ENCODE peak calls at places on chromosomes 7 and 10, in seven cellular contexts. One of them, this sample, is unnamed. For H3K4me1, the result is how much of the 10 kb centered on the place peaks cover.

GRCh38 chr10:112634096-112634830 is 187.2 kb downstream of the VTI1A start:
- DNase-seq in astrocyte: peak
- DNase-seq in left ventricle myocardium inferior: no peak
- DNase-seq in kidney: no peak
- DNase-seq in SK-N-SH: no peak
- DNase-seq in A549: no peak
- DNase-seq in mesendoderm: no peak
- DNase-seq in this sample: no peak

GRCh38 chr7:121563177-121563576 is 167.1 kb upstream of the FAM3C start:
- DNase-seq in left ventricle myocardium inferior: no peak
- DNase-seq in A549: no peak
- DNase-seq in mesendoderm: peak
- DNase-seq in kidney: no peak
- DNase-seq in astrocyte: no peak
- DNase-seq in SK-N-SH: no peak
- DNase-seq in this sample: no peak

GRCh38 chr7:101953248-101953819 is 135.9 kb downstream of the CUX1 start:
- DNase-seq in A549: no peak
- DNase-seq in SK-N-SH: peak
- DNase-seq in kidney: no peak
- DNase-seq in mesendoderm: no peak
- DNase-seq in left ventricle myocardium inferior: no peak
- DNase-seq in astrocyte: peak
- DNase-seq in this sample: no peak

GRCh38 chr10:102455893-102456471 is 4.6 kb upstream of the C10orf95 start:
- DNase-seq in astrocyte: peak
- DNase-seq in kidney: no peak
- DNase-seq in A549: no peak
- DNase-seq in left ventricle myocardium inferior: no peak
- DNase-seq in SK-N-SH: no peak
- DNase-seq in mesendoderm: peak
- DNase-seq in this sample: no peak

GRCh38 chr10:70267161-70267933 is 16.5 kb downstream of the NPFFR1 start:
- DNase-seq in mesendoderm: peak
- DNase-seq in left ventricle myocardium inferior: no peak
- DNase-seq in SK-N-SH: no peak
- DNase-seq in astrocyte: peak
- DNase-seq in kidney: no peak
- DNase-seq in A549: peak
- DNase-seq in this sample: peak

GRCh38 chr7:44072364-44073231 is 7.2 kb upstream of the PGAM2 start:
- DNase-seq in mesendoderm: peak
- DNase-seq in SK-N-SH: peak
- DNase-seq in A549: peak
- DNase-seq in kidney: peak
- DNase-seq in astrocyte: peak
- DNase-seq in left ventricle myocardium inferior: peak
- DNase-seq in this sample: peak

GRCh38 chr10:99952799-99953198 is 56.9 kb downstream of the DNMBP start:
- DNase-seq in A549: no peak
- DNase-seq in SK-N-SH: no peak
- DNase-seq in left ventricle myocardium inferior: no peak
- DNase-seq in astrocyte: no peak
- DNase-seq in mesendoderm: no peak
- DNase-seq in kidney: no peak
- DNase-seq in this sample: no peak

GRCh38 chr7:48280100-48280499 is 108.8 kb downstream of the ABCA13 start:
- DNase-seq in SK-N-SH: no peak
- DNase-seq in kidney: no peak
- DNase-seq in mesendoderm: no peak
- DNase-seq in astrocyte: peak
- DNase-seq in A549: no peak
- DNase-seq in left ventricle myocardium inferior: no peak
- DNase-seq in this sample: no peak

GRCh38 chr10:77393411-77393810 is 244.2 kb downstream of the KCNMA1 start:
- DNase-seq in left ventricle myocardium inferior: no peak
- DNase-seq in astrocyte: no peak
- DNase-seq in kidney: no peak
- DNase-seq in A549: no peak
- DNase-seq in SK-N-SH: no peak
- DNase-seq in mesendoderm: no peak
- DNase-seq in this sample: no peak

GRCh38 chr10:11081413-11081812 is 63.7 kb downstream of the CELF2 start:
- DNase-seq in mesendoderm: no peak
- DNase-seq in astrocyte: no peak
- DNase-seq in left ventricle myocardium inferior: no peak
- DNase-seq in kidney: no peak
- DNase-seq in A549: no peak
- DNase-seq in SK-N-SH: no peak
- DNase-seq in this sample: no peak

GRCh38 chr7:101094791-101095375 is 9.6 kb downstream of the TRIM56 start:
- DNase-seq in kidney: no peak
- DNase-seq in mesendoderm: peak
- DNase-seq in A549: peak
- DNase-seq in left ventricle myocardium inferior: no peak
- DNase-seq in astrocyte: no peak
- DNase-seq in SK-N-SH: peak
- DNase-seq in this sample: no peak

GRCh38 chr10:131797626-131798025 is 103.2 kb upstream of the PPP2R2D start:
- DNase-seq in A549: no peak
- DNase-seq in SK-N-SH: no peak
- DNase-seq in kidney: no peak
- DNase-seq in astrocyte: no peak
- DNase-seq in mesendoderm: no peak
- DNase-seq in left ventricle myocardium inferior: no peak
- DNase-seq in this sample: no peak

GRCh38 chr10:30854656-30855055 is 177.0 kb downstream of the ZNF438 start:
- DNase-seq in A549: no peak
- DNase-seq in SK-N-SH: no peak
- DNase-seq in mesendoderm: no peak
- DNase-seq in left ventricle myocardium inferior: no peak
- DNase-seq in kidney: no peak
- DNase-seq in astrocyte: no peak
- DNase-seq in this sample: no peak

GRCh38 chr7:55522268-55522902 is 49.9 kb downstream of the VOPP1 start:
- DNase-seq in kidney: no peak
- DNase-seq in astrocyte: no peak
- DNase-seq in mesendoderm: no peak
- DNase-seq in A549: no peak
- DNase-seq in left ventricle myocardium inferior: no peak
- DNase-seq in SK-N-SH: no peak
- DNase-seq in this sample: no peak

GRCh38 chr7:5532520-5533335 is 109.1 kb upstream of the TNRC18 start:
- DNase-seq in astrocyte: no peak
- DNase-seq in kidney: peak
- DNase-seq in left ventricle myocardium inferior: peak
- DNase-seq in mesendoderm: peak
- DNase-seq in SK-N-SH: peak
- DNase-seq in A549: no peak
- DNase-seq in this sample: no peak
- H3K4me1 ChIP-seq in astrocyte: under half
- H3K4me1 ChIP-seq in kidney: under half
- H3K4me1 ChIP-seq in left ventricle myocardium inferior: under half
- H3K4me1 ChIP-seq in mesendoderm: under half
- H3K4me1 ChIP-seq in SK-N-SH: under half
- H3K4me1 ChIP-seq in A549: under half
- H3K4me1 ChIP-seq in this sample: under half

GRCh38 chr7:148704189-148704588 is 5.5 kb downstream of the CUL1 start:
- DNase-seq in SK-N-SH: no peak
- DNase-seq in mesendoderm: no peak
- DNase-seq in A549: no peak
- DNase-seq in kidney: no peak
- DNase-seq in astrocyte: no peak
- DNase-seq in left ventricle myocardium inferior: no peak
- DNase-seq in this sample: no peak
- H3K4me1 ChIP-seq in SK-N-SH: under half
- H3K4me1 ChIP-seq in mesendoderm: under half
- H3K4me1 ChIP-seq in A549: half or more
- H3K4me1 ChIP-seq in kidney: under half
- H3K4me1 ChIP-seq in astrocyte: under half
- H3K4me1 ChIP-seq in left ventricle myocardium inferior: half or more
- H3K4me1 ChIP-seq in this sample: under half

GRCh38 chr10:129094233-129094632 is 372.8 kb upstream of the MGMT start:
- DNase-seq in astrocyte: no peak
- DNase-seq in kidney: no peak
- DNase-seq in left ventricle myocardium inferior: no peak
- DNase-seq in A549: no peak
- DNase-seq in mesendoderm: no peak
- DNase-seq in SK-N-SH: no peak
- DNase-seq in this sample: no peak

GRCh38 chr10:129096340-129096984 is 370.6 kb upstream of the MGMT start:
- DNase-seq in A549: no peak
- DNase-seq in SK-N-SH: no peak
- DNase-seq in astrocyte: peak
- DNase-seq in left ventricle myocardium inferior: peak
- DNase-seq in kidney: no peak
- DNase-seq in mesendoderm: no peak
- DNase-seq in this sample: no peak

GRCh38 chr10:129095980-129096339 is 371.1 kb upstream of the MGMT start:
- DNase-seq in astrocyte: no peak
- DNase-seq in kidney: no peak
- DNase-seq in left ventricle myocardium inferior: no peak
- DNase-seq in SK-N-SH: no peak
- DNase-seq in mesendoderm: no peak
- DNase-seq in A549: no peak
- DNase-seq in this sample: no peak

GRCh38 chr10:129093641-129094040 is 373.4 kb upstream of the MGMT start:
- DNase-seq in kidney: no peak
- DNase-seq in A549: no peak
- DNase-seq in SK-N-SH: no peak
- DNase-seq in left ventricle myocardium inferior: no peak
- DNase-seq in astrocyte: no peak
- DNase-seq in mesendoderm: no peak
- DNase-seq in this sample: no peak

DNA sequence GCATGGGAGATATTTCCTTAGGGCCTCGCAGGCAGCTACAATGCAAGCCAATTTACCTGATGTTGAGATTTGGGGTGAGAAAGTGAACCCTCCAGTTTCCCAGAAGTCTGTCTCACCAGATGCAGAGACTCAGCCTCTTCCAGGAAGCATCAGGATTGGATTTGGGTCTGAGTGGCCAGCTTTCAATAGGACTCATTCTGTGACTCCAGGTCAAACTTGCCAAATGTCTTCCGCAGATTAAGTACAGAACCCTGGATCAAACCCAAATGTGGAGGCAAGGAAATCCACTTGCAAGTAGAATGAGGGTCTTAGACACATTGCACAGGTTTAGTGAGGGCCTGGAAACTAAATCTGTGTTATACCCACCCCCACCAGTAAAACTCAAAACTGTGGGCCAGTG is 372.2 kb upstream of the MGMT start:
- DNase-seq in kidney: no peak
- DNase-seq in left ventricle myocardium inferior: no peak
- DNase-seq in A549: no peak
- DNase-seq in mesendoderm: no peak
- DNase-seq in astrocyte: no peak
- DNase-seq in SK-N-SH: no peak
- DNase-seq in this sample: no peak
- H3K4me1 ChIP-seq in kidney: under half
- H3K4me1 ChIP-seq in left ventricle myocardium inferior: under half
- H3K4me1 ChIP-seq in A549: under half
- H3K4me1 ChIP-seq in mesendoderm: under half
- H3K4me1 ChIP-seq in astrocyte: under half
- H3K4me1 ChIP-seq in SK-N-SH: under half
- H3K4me1 ChIP-seq in this sample: under half

DNA sequence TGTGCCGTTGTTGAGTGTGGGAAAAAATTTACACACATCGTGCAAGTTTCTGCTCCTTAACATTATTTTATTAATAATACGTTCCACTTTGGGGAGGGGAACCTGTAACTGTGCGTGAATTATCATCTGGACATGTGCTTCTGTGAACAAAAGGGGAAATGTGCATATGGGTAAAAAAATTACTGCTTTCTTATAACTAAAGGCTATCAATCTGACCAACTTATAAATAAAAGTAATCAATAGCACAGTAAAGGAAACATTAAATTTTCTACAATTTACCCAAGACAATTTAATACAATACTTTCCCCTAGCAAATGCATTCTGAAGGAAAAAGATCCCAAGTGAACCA is 4.5 kb downstream of the TWIST1 start:
- DNase-seq in A549: no peak
- DNase-seq in mesendoderm: no peak
- DNase-seq in SK-N-SH: no peak
- DNase-seq in left ventricle myocardium inferior: no peak
- DNase-seq in kidney: no peak
- DNase-seq in astrocyte: no peak
- DNase-seq in this sample: no peak
- H3K4me1 ChIP-seq in A549: under half
- H3K4me1 ChIP-seq in mesendoderm: under half
- H3K4me1 ChIP-seq in SK-N-SH: under half
- H3K4me1 ChIP-seq in left ventricle myocardium inferior: under half
- H3K4me1 ChIP-seq in kidney: under half
- H3K4me1 ChIP-seq in astrocyte: under half
- H3K4me1 ChIP-seq in this sample: under half

GRCh38 chr7:81692146-81692905 is 77.5 kb downstream of the HGF start:
- DNase-seq in kidney: no peak
- DNase-seq in mesendoderm: no peak
- DNase-seq in astrocyte: peak
- DNase-seq in left ventricle myocardium inferior: no peak
- DNase-seq in A549: no peak
- DNase-seq in SK-N-SH: no peak
- DNase-seq in this sample: no peak

GRCh38 chr7:81690688-81691087 is 79.2 kb downstream of the HGF start:
- DNase-seq in A549: no peak
- DNase-seq in kidney: no peak
- DNase-seq in mesendoderm: no peak
- DNase-seq in left ventricle myocardium inferior: no peak
- DNase-seq in astrocyte: no peak
- DNase-seq in SK-N-SH: no peak
- DNase-seq in this sample: no peak

GRCh38 chr7:81693080-81693479 is 76.8 kb downstream of the HGF start:
- DNase-seq in mesendoderm: no peak
- DNase-seq in A549: no peak
- DNase-seq in astrocyte: no peak
- DNase-seq in kidney: no peak
- DNase-seq in left ventricle myocardium inferior: no peak
- DNase-seq in SK-N-SH: no peak
- DNase-seq in this sample: no peak

GRCh38 chr7:81690251-81690650 is 79.6 kb downstream of the HGF start:
- DNase-seq in astrocyte: no peak
- DNase-seq in SK-N-SH: no peak
- DNase-seq in mesendoderm: peak
- DNase-seq in left ventricle myocardium inferior: no peak
- DNase-seq in A549: no peak
- DNase-seq in kidney: no peak
- DNase-seq in this sample: no peak

GRCh38 chr7:81691199-81691821 is 78.5 kb downstream of the HGF start:
- DNase-seq in SK-N-SH: no peak
- DNase-seq in astrocyte: peak
- DNase-seq in mesendoderm: no peak
- DNase-seq in A549: no peak
- DNase-seq in kidney: no peak
- DNase-seq in left ventricle myocardium inferior: no peak
- DNase-seq in this sample: no peak
- H3K4me1 ChIP-seq in SK-N-SH: under half
- H3K4me1 ChIP-seq in astrocyte: under half
- H3K4me1 ChIP-seq in mesendoderm: under half
- H3K4me1 ChIP-seq in A549: under half
- H3K4me1 ChIP-seq in kidney: under half
- H3K4me1 ChIP-seq in left ventricle myocardium inferior: under half
- H3K4me1 ChIP-seq in this sample: under half

This sample was measured in RWPE2.